ENCODE peak calls at places on chromosomes 11 and 22, in six cellular contexts. U, H, F, S, W and X are unnamed samples.

GRCh38 chr11:3944198-3944597 is 88.7 kb downstream of the STIM1 start:
- DNase-seq in F (no peak), W (no peak), H (no peak), U (no peak), S (no peak), X (no peak)

GRCh38 chr11:69599502-69599901 is 41.5 kb upstream of the CCND1 start:
- DNase-seq in W (no peak), H (no peak), U (no peak), S (no peak), F (no peak), X (no peak)

GRCh38 chr11:122309262-122309925 is 193.4 kb upstream of the BLID start:
- DNase-seq in S (no peak), H (peak; percentile 8), W (no peak), F (no peak), U (no peak), X (peak; percentile 59)

GRCh38 chr11:120707098-120707497 is 195.6 kb downstream of the GRIK4 start:
- DNase-seq in W (no peak), U (peak; percentile 28), H (peak; percentile 80), F (no peak), S (no peak), X (peak; percentile 39)

GRCh38 chr11:83459802-83460201 is 173.6 kb upstream of the CCDC90B start:
- DNase-seq in S (no peak), U (no peak), F (no peak), H (no peak), W (no peak), X (no peak)

GRCh38 chr22:29706991-29707390 is 12.8 kb upstream of the CABP7 start:
- DNase-seq in U (no peak), F (no peak), H (no peak), W (no peak), S (no peak), X (no peak)

GRCh38 chr11:131824766-131825165 is 454.4 kb downstream of the NTM start:
- DNase-seq in U (peak; percentile 15), F (no peak), S (no peak), W (no peak), H (no peak), X (no peak)

GRCh38 chr11:236774-237767 is at the start of gene PSMD13:
- DNase-seq in F (peak; percentile 94), S (peak; percentile 91), W (peak; percentile 77), U (peak; percentile 83), H (peak; percentile 82), X (peak; percentile 49)

GRCh38 chr22:23781065-23781464 is 5.7 kb upstream of the SMARCB1 start:
- DNase-seq in W (no peak), F (no peak), H (no peak), S (no peak), U (no peak), X (no peak)

GRCh38 chr11:117166491-117166890 is 12.1 kb upstream of the SIDT2 start:
- DNase-seq in F (no peak), U (no peak), S (no peak), H (no peak), W (no peak), X (no peak)

GRCh38 chr11:68341557-68342458 is 29.4 kb downstream of the LRP5 start:
- DNase-seq in F (no peak), S (no peak), W (no peak), H (no peak), U (no peak), X (no peak)

GRCh38 chr11:2276999-2277328 is 6.6 kb upstream of the ASCL2 start:
- DNase-seq in S (no peak), F (no peak), U (no peak), W (no peak), H (no peak), X (no peak)

GRCh38 chr11:134464981-134465730 is 53.1 kb upstream of the B3GAT1 start:
- DNase-seq in S (no peak), W (no peak), F (no peak), U (no peak), H (no peak), X (no peak)

GRCh38 chr11:126229782-126230540 is 18.4 kb downstream of the FAM118B start:
- DNase-seq in S (no peak), W (no peak), H (peak; percentile 14), U (no peak), F (no peak), X (no peak)

GRCh38 chr11:69230856-69231425 is 63.0 kb upstream of the MYEOV start:
- DNase-seq in U (no peak), W (no peak), H (no peak), S (peak; percentile 63), F (no peak), X (no peak)

GRCh38 chr11:68118753-68119448 is 2.3 kb downstream of the CHKA start:
- DNase-seq in S (no peak), F (no peak), U (no peak), H (no peak), W (no peak), X (no peak)

GRCh38 chr11:406796-407650 is 7.8 kb downstream of the SIGIRR start:
- DNase-seq in W (peak; percentile 90), H (peak; percentile 74), F (peak; percentile 92), S (no peak), U (peak; percentile 71), X (peak; percentile 22)

GRCh38 chr11:128563942-128564641 is 23.3 kb downstream of the ETS1 start:
- DNase-seq in F (no peak), W (no peak), U (no peak), H (no peak), S (no peak), X (no peak)

GRCh38 chr11:5349550-5349949 is 1.8 kb upstream of the OR51B6 start:
- DNase-seq in S (no peak), F (no peak), W (no peak), U (no peak), H (no peak), X (no peak)

GRCh38 chr11:109547356-109548027 is 125.5 kb downstream of the C11orf87 start:
- DNase-seq in F (peak; percentile 32), U (peak; percentile 29), W (no peak), S (no peak), H (peak; percentile 75), X (peak; percentile 64)

GRCh38 chr11:73325036-73325981 is 17.2 kb downstream of the ARHGEF17 start:
- DNase-seq in U (peak; percentile 43), S (peak; percentile 86), H (no peak), F (no peak), W (no peak), X (no peak)

GRCh38 chr11:68273056-68273738 is 1.4 kb upstream of the C11orf24 start:
- DNase-seq in W (no peak), S (no peak), F (no peak), U (no peak), H (no peak), X (no peak)

GRCh38 chr11:116330439-116331185 is 442.2 kb downstream of the BUD13 start:
- DNase-seq in W (no peak), F (no peak), H (no peak), S (no peak), U (no peak), X (no peak)

GRCh38 chr11:18066626-18067025 is 20.6 kb upstream of the TPH1 start:
- DNase-seq in W (no peak), U (no peak), S (no peak), F (no peak), H (no peak), X (no peak)

GRCh38 chr11:18065572-18065971 is 19.5 kb upstream of the TPH1 start:
- DNase-seq in F (no peak), U (no peak), H (no peak), W (no peak), S (no peak), X (no peak)

GRCh38 chr11:18063131-18063530 is 17.1 kb upstream of the TPH1 start:
- DNase-seq in H (no peak), S (no peak), F (no peak), U (no peak), W (no peak), X (no peak)

GRCh38 chr11:18064450-18065048 is 18.5 kb upstream of the TPH1 start:
- DNase-seq in H (no peak), S (no peak), U (no peak), F (no peak), W (no peak), X (no peak)

DNA sequence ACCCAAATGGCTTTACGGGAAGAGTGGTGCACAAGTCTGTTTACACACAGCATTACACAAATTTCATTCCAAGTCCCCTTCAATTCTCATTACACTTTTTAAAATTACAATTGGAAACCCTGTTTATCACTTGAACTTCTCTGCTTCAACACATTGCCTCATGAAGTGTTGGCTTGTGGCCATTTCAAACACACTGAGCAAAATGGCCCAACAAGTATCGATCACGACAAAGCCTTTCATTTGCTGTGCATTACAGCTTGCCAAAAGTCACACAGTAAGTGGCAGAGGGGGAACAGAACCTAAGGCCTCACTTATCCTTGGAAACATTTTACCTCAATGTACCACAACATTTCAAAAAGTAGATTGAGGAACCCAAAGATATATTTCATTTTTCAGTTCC is 18.0 kb upstream of the TPH1 start:
- DNase-seq in F (no peak), H (no peak), U (no peak), S (no peak), W (no peak), X (no peak)
- H3K4me3 ChIP-seq in F (no peak overlapping the region), H (no peak overlapping the region), U (no peak overlapping the region), S (no peak overlapping the region), W (no peak overlapping the region), X (no peak overlapping the region)

DNA sequence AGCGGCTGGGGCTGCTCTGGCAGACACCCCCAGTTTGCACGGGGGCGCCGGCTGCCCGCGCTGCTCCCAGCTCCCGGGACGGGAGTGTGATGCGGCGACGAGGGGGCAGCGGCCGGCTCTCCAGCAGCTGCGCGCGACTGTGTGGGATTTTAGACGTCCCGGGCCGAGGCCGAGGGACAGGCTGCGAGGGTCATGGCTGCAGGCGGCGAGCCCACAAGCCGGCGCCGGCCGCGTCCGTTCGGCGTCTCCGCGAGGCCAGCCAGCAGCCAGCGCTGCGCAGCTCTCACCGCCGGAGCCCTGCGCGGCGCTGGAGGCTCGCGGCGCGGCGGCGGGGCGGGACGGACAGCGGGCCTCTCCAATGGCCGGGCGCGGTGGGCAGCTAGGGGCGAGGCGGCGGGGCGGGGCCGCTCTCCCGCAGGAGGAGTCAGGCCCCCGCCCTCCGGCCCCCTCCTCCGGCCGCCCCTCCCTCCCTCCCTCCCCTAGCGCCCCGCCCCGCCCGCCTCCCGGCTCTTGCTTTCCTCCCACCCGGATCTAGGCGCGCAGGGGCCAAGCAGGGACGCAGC is at the start of gene FZD4:
- DNase-seq in W (peak; percentile 88), S (peak; percentile 91), U (peak; percentile 75), H (peak; percentile 88), F (peak; percentile 93), X (peak; percentile 48)
- TF ChIP-seq CTCF in W (no peak), S (no peak), U (no peak), H (no peak), F (peak; percentile 29), X (no peak)

DNA sequence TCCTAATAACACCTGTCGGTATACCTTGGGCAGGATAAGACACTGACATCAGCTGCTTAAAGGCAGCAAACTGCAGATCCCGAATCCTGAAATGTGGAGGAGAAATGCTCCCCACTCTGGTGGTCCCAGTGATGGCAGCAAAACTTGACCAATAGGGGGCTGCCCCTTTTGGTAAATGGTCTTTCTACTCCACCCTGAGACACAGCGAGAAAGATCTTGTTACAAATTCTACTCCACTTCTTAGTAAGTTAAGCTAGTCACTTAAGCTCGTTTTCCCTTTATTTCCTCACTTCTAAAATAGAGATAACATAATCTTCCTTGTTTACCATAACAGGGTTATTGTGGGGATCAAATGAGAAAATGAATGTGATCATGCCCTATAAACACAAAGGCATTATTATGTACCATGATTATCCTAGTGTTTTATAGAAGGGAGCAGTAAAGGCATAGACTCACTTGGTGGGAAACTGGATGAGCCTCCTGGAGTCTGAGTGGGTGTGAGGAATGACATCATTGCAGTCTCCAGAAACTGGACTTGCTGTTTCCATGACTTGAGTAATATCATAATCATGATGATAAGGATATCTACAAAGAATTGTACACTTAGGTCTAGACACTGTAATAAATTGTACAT is 50.9 kb downstream of the ENDOD1 start:
- DNase-seq in W (no peak), S (no peak), U (peak; percentile 87), F (no peak), H (no peak), X (no peak)
- H3K4me3 ChIP-seq in W (no peak overlapping the region), S (no peak overlapping the region), U (no peak overlapping the region), F (no peak overlapping the region), H (no peak overlapping the region), X (no peak overlapping the region)

GRCh38 chr22:44215287-44215686 is 34.6 kb downstream of the PARVG start:
- DNase-seq in F (no peak), U (no peak), S (no peak), H (no peak), W (no peak), X (no peak)
- TF ChIP-seq CTCF in F (no peak), U (no peak), S (no peak), H (no peak), W (no peak), X (no peak)